ENCODE peak calls at places on chromosomes 2 and 18, in six cellular contexts. X, J, M, R, S and V are unnamed samples.

GRCh38 chr2:178484245-178485041 is 4.2 kb downstream of the PLEKHA3 start:
- DNase-seq in X (no peak), J (no peak), R (no peak), M (no peak), S (peak), V (no peak)

GRCh38 chr2:12928197-12928596 is 211.5 kb downstream of the TRIB2 start:
- DNase-seq in X (peak), J (no peak), M (no peak), S (no peak), R (no peak), V (no peak)

GRCh38 chr2:7619203-7619602 is 702.0 kb downstream of the RNF144A start:
- DNase-seq in X (no peak), M (no peak), J (no peak), R (no peak), S (no peak), V (no peak)

GRCh38 chr2:97995026-97995733 is 568 bp downstream of the TMEM131 start:
- DNase-seq in M (no peak), X (peak), S (no peak), R (peak), J (peak), V (no peak)

GRCh38 chr18:26771524-26771923 is 94.0 kb downstream of the AQP4 start:
- DNase-seq in X (no peak), M (no peak), S (no peak), R (peak), J (no peak), V (no peak)

GRCh38 chr2:138059967-138060635 is 95.8 kb downstream of the HNMT start:
- DNase-seq in J (peak), S (peak), R (peak), X (peak), M (no peak), V (peak)

GRCh38 chr2:170335351-170335750 is 157.4 kb downstream of the MYO3B start:
- DNase-seq in S (no peak), X (no peak), R (no peak), J (no peak), M (no peak), V (no peak)

GRCh38 chr2:64420675-64421074 is 33.3 kb upstream of the LGALSL start:
- DNase-seq in X (no peak), R (no peak), S (no peak), M (no peak), J (no peak), V (no peak)

GRCh38 chr2:72864500-72864899 is 22.7 kb upstream of the SPR start:
- DNase-seq in S (no peak), M (no peak), R (peak), J (no peak), X (peak), V (no peak)

GRCh38 chr2:240219208-240219890 is 78.9 kb upstream of the OTOS start:
- DNase-seq in R (no peak), M (peak), J (peak), S (no peak), X (no peak), V (no peak)

GRCh38 chr2:70344195-70344594 is 42.3 kb upstream of the FAM136A start:
- DNase-seq in J (no peak), M (no peak), R (no peak), X (peak), S (no peak), V (no peak)

GRCh38 chr2:219570194-219570923 is 980 bp downstream of the OBSL1 start:
- DNase-seq in J (no peak), R (peak), X (no peak), S (no peak), M (no peak), V (no peak)

GRCh38 chr2:109275120-109276040 is 146.4 kb downstream of the SH3RF3 start:
- DNase-seq in M (no peak), S (peak), X (no peak), J (no peak), R (no peak), V (no peak)

GRCh38 chr2:88011011-88011410 is 5.3 kb downstream of the RNU2-63P start:
- DNase-seq in X (no peak), R (no peak), J (no peak), M (no peak), S (no peak), V (no peak)

GRCh38 chr2:72570401-72570800 is 255.4 kb downstream of the EXOC6B start:
- DNase-seq in R (peak), J (no peak), X (no peak), M (no peak), S (no peak), V (no peak)

GRCh38 chr2:47339745-47340541 is 63.0 kb upstream of the MSH2 start:
- DNase-seq in S (peak), M (no peak), J (no peak), R (peak), X (peak), V (peak)

GRCh38 chr2:104872866-104873688 is 19.2 kb downstream of the POU3F3 start:
- DNase-seq in R (peak), M (no peak), J (no peak), X (no peak), S (peak), V (no peak)

GRCh38 chr2:239917957-239918481 is 107.1 kb downstream of the NDUFA10 start:
- DNase-seq in M (peak), J (peak), R (no peak), X (no peak), S (no peak), V (peak)

GRCh38 chr2:10385933-10386773 is 62.0 kb downstream of the ODC1 start:
- DNase-seq in J (no peak), X (peak), S (no peak), M (no peak), R (peak), V (no peak)

GRCh38 chr2:181396575-181397062 is 60.6 kb upstream of the ITGA4 start:
- DNase-seq in J (no peak), M (no peak), R (no peak), S (no peak), X (no peak), V (no peak)

GRCh38 chr18:23250893-23251656 is 115.8 kb downstream of the CABLES1 start:
- DNase-seq in R (no peak), M (no peak), S (no peak), J (peak), X (no peak), V (no peak)

GRCh38 chr2:28643324-28643723 is 108.3 kb upstream of the PPP1CB start:
- DNase-seq in R (no peak), X (no peak), S (no peak), J (no peak), M (peak), V (no peak)

GRCh38 chr2:105447476-105447875 is 48.6 kb upstream of the FHL2 start:
- DNase-seq in X (no peak), R (no peak), J (no peak), S (no peak), M (no peak), V (no peak)